ENCODE peak calls at places on chromosomes 2 and 18, in seven cellular contexts. I is NCI-H345; Y is NCI-H187; D is MV-4-11; U is activated CD4-positive, alpha-beta memory T cell treated with anti-CD3 and anti-CD28 coated beads for 36 hours; B is AML-193; C is left ventricle myocardium superior. V is an unnamed sample.

GRCh38 chr2:152443771-152444170 is 108.8 kb downstream of the FMNL2 start:
- DNase-seq in B (no peak), Y (no peak), C (no peak), I (no peak), D (no peak), U (no peak), V (no peak)

GRCh38 chr18:5424903-5425302 is 118.9 kb downstream of the EPB41L3 start:
- DNase-seq in I (peak; percentile 48), B (peak; percentile 32), C (no peak), Y (no peak), D (peak; percentile 69), U (no peak), V (no peak)

GRCh38 chr2:9950521-9951271 is 797 bp upstream of the GRHL1 start:
- DNase-seq in C (peak; percentile 59), Y (no peak), D (no peak), U (peak; percentile 56), I (peak; percentile 70), B (no peak), V (no peak)

GRCh38 chr2:43169091-43169936 is 57.1 kb downstream of the ZFP36L2 start:
- DNase-seq in C (no peak), I (no peak), Y (no peak), U (peak; percentile 50), B (peak; percentile 56), D (peak; percentile 72), V (no peak)

GRCh38 chr2:129812654-129813053 is 166.8 kb upstream of the RAB6C start:
- DNase-seq in C (no peak), Y (no peak), B (no peak), I (no peak), D (no peak), U (no peak), V (no peak)

GRCh38 chr18:48896875-48897511 is 53.8 kb downstream of the SMAD7 start:
- DNase-seq in D (peak; percentile 100), B (peak; percentile 98), C (peak; percentile 74), Y (no peak), I (no peak), U (peak; percentile 61), V (no peak)

GRCh38 chr18:48602759-48603390 is 64.0 kb downstream of the CTIF start:
- DNase-seq in C (no peak), B (no peak), Y (no peak), U (no peak), D (no peak), I (no peak), V (no peak)

GRCh38 chr2:64852771-64853241 is 136.4 kb upstream of the SLC1A4 start:
- DNase-seq in B (peak; percentile 99), C (no peak), D (peak; percentile 98), I (no peak), Y (no peak), U (no peak), V (no peak)

GRCh38 chr2:226693521-226693920 is 106.1 kb downstream of the IRS1 start:
- DNase-seq in D (peak; percentile 57), Y (no peak), I (no peak), B (peak; percentile 11), C (no peak), U (no peak), V (no peak)

GRCh38 chr2:136399667-136400316 is 281.8 kb upstream of the CXCR4 start:
- DNase-seq in Y (no peak), D (peak; percentile 10), C (no peak), I (no peak), U (no peak), B (no peak), V (no peak)

GRCh38 chr2:39511786-39512433 is 74.8 kb upstream of the MAP4K3 start:
- DNase-seq in I (no peak), U (no peak), B (no peak), C (no peak), D (no peak), Y (no peak), V (no peak)

GRCh38 chr18:25349926-25350560 is 1.9 kb downstream of the ZNF521 start:
- DNase-seq in C (peak; percentile 58), Y (no peak), B (no peak), D (no peak), U (no peak), I (no peak), V (no peak)

GRCh38 chr2:149082781-149083180 is 44.3 kb downstream of the LYPD6B start:
- DNase-seq in C (no peak), I (peak; percentile 79), B (no peak), D (no peak), Y (no peak), U (no peak), V (no peak)

GRCh38 chr2:96203130-96204028 is 5.2 kb downstream of the STARD7 start:
- DNase-seq in C (no peak), I (no peak), U (no peak), Y (no peak), B (no peak), D (no peak), V (no peak)